ENCODE peak calls at places on chromosome 6, in nine cellular contexts. One of them, this sample, is unnamed.
A peak's percentile ranks its signal among the peaks of the same experiment; 100 is the strongest.

GRCh38 chr6:114879719-114880118 is 536.9 kb upstream of the HS3ST5 start:
- DNase-seq in fibroblast of mammary gland: no peak
- DNase-seq in MM.1S: no peak
- DNase-seq in uterus: no peak
- DNase-seq in IMR-90: no peak
- DNase-seq in AG04450: no peak
- DNase-seq in tibial artery: no peak
- DNase-seq in GM23338: no peak
- DNase-seq in left lung: no peak
- DNase-seq in this sample: no peak

GRCh38 chr6:168217880-168218537 is 101.6 kb downstream of the DACT2 start:
- DNase-seq in fibroblast of mammary gland: no peak
- DNase-seq in MM.1S: no peak
- DNase-seq in uterus: no peak
- DNase-seq in IMR-90: no peak
- DNase-seq in AG04450: no peak
- DNase-seq in tibial artery: no peak
- DNase-seq in GM23338: no peak
- DNase-seq in left lung: no peak
- DNase-seq in this sample: no peak

GRCh38 chr6:21164768-21165326 is 428.7 kb upstream of the SOX4 start:
- DNase-seq in fibroblast of mammary gland: peak; percentile 22
- DNase-seq in MM.1S: peak; percentile 57
- DNase-seq in uterus: no peak
- DNase-seq in IMR-90: peak; percentile 52
- DNase-seq in AG04450: no peak
- DNase-seq in tibial artery: no peak
- DNase-seq in GM23338: no peak
- DNase-seq in left lung: no peak
- DNase-seq in this sample: peak; percentile 28

GRCh38 chr6:130000526-130001228 is 17.7 kb upstream of the L3MBTL3 start:
- DNase-seq in fibroblast of mammary gland: no peak
- DNase-seq in MM.1S: no peak
- DNase-seq in uterus: no peak
- DNase-seq in IMR-90: no peak
- DNase-seq in AG04450: no peak
- DNase-seq in tibial artery: no peak
- DNase-seq in GM23338: no peak
- DNase-seq in left lung: no peak
- DNase-seq in this sample: no peak

GRCh38 chr6:169990095-169991030 is 238.9 kb downstream of the ERMARD start:
- DNase-seq in fibroblast of mammary gland: no peak
- DNase-seq in MM.1S: no peak
- DNase-seq in uterus: no peak
- DNase-seq in IMR-90: no peak
- DNase-seq in AG04450: no peak
- DNase-seq in tibial artery: peak; percentile 38
- DNase-seq in GM23338: no peak
- DNase-seq in left lung: no peak
- DNase-seq in this sample: peak; percentile 58

GRCh38 chr6:33772902-33773472 is 15.9 kb downstream of the LEMD2 start:
- DNase-seq in fibroblast of mammary gland: no peak
- DNase-seq in MM.1S: no peak
- DNase-seq in uterus: no peak
- DNase-seq in IMR-90: no peak
- DNase-seq in AG04450: no peak
- DNase-seq in tibial artery: no peak
- DNase-seq in GM23338: no peak
- DNase-seq in left lung: peak; percentile 39
- DNase-seq in this sample: no peak

GRCh38 chr6:32790306-32790705 is 26.5 kb downstream of the HLA-DOB start:
- DNase-seq in fibroblast of mammary gland: no peak
- DNase-seq in MM.1S: no peak
- DNase-seq in uterus: no peak
- DNase-seq in IMR-90: no peak
- DNase-seq in AG04450: no peak
- DNase-seq in tibial artery: no peak
- DNase-seq in GM23338: no peak
- DNase-seq in left lung: no peak
- DNase-seq in this sample: no peak

GRCh38 chr6:63677282-63677681 is 41.7 kb downstream of the PHF3 start:
- DNase-seq in fibroblast of mammary gland: peak; percentile 75
- DNase-seq in MM.1S: no peak
- DNase-seq in uterus: no peak
- DNase-seq in IMR-90: no peak
- DNase-seq in AG04450: no peak
- DNase-seq in tibial artery: no peak
- DNase-seq in GM23338: no peak
- DNase-seq in left lung: no peak
- DNase-seq in this sample: no peak

GRCh38 chr6:106739387-106739786 is 110.0 kb downstream of the QRSL1 start:
- DNase-seq in fibroblast of mammary gland: no peak
- DNase-seq in MM.1S: no peak
- DNase-seq in uterus: no peak
- DNase-seq in IMR-90: no peak
- DNase-seq in AG04450: no peak
- DNase-seq in tibial artery: peak; percentile 63
- DNase-seq in GM23338: no peak
- DNase-seq in left lung: no peak
- DNase-seq in this sample: no peak

GRCh38 chr6:38307730-38308129 is 332.0 kb downstream of the BTBD9 start:
- DNase-seq in fibroblast of mammary gland: peak; percentile 9
- DNase-seq in MM.1S: no peak
- DNase-seq in uterus: no peak
- DNase-seq in IMR-90: no peak
- DNase-seq in AG04450: no peak
- DNase-seq in tibial artery: no peak
- DNase-seq in GM23338: no peak
- DNase-seq in left lung: no peak
- DNase-seq in this sample: peak; percentile 33

DNA sequence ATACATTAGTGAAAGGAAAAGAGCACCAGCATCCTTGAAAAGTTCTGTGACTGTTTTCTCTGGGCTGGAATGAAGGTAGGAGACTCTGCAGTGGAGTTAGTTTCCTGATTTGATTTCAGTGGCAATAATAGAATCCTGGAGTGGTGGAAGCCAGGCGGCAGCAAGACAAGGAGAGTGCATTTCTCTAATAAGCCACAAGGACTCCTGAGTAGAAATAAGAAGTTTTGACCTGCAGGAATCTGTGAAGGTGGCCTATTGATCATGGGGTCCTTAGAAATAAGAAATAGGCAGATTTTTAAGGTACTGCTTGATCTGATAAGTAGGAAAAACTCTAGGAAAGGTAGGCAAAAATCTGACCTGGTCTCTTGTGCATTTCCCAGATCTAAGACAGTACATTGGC is 68.4 kb upstream of the ELOVL5 start:
- DNase-seq in fibroblast of mammary gland: no peak
- DNase-seq in MM.1S: no peak
- DNase-seq in uterus: no peak
- DNase-seq in IMR-90: no peak
- DNase-seq in AG04450: no peak
- DNase-seq in tibial artery: no peak
- DNase-seq in GM23338: peak; percentile 36
- DNase-seq in left lung: no peak
- DNase-seq in this sample: no peak
- TF ChIP-seq CTCF in fibroblast of mammary gland: no peak
- TF ChIP-seq CTCF in MM.1S: no peak
- TF ChIP-seq CTCF in uterus: no peak
- TF ChIP-seq CTCF in IMR-90: no peak
- TF ChIP-seq CTCF in AG04450: no peak
- TF ChIP-seq CTCF in tibial artery: no peak
- TF ChIP-seq CTCF in GM23338: peak; percentile 18
- TF ChIP-seq CTCF in left lung: no peak
- TF ChIP-seq CTCF in this sample: no peak

DNA sequence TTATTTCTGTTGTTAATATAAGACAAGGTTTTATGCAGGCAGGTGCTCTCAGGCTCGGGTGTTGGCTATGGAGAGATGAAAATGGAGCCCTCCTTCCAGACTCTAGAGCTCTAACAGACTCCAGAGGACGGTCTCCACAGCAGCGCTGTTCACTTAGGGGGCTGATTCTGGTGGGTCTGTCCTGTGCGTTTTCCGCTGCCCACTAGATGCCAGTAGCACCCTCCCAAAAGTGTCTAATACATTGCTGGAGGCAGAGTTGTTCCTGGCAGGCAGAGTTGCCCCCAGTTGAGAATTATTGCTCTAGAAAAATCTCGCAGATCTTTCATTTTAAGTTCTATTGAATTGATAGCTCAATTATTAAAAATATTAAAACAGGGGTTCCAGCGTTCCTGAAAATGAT is 109.9 kb downstream of the MAP3K4 start:
- DNase-seq in fibroblast of mammary gland: no peak
- DNase-seq in MM.1S: no peak
- DNase-seq in uterus: no peak
- DNase-seq in IMR-90: peak; percentile 17
- DNase-seq in AG04450: no peak
- DNase-seq in tibial artery: no peak
- DNase-seq in GM23338: peak; percentile 31
- DNase-seq in left lung: no peak
- DNase-seq in this sample: no peak
- TF ChIP-seq CTCF in fibroblast of mammary gland: peak; percentile 17
- TF ChIP-seq CTCF in MM.1S: no peak
- TF ChIP-seq CTCF in uterus: no peak
- TF ChIP-seq CTCF in IMR-90: peak; percentile 40
- TF ChIP-seq CTCF in AG04450: peak; percentile 39
- TF ChIP-seq CTCF in tibial artery: no peak
- TF ChIP-seq CTCF in GM23338: peak; percentile 39
- TF ChIP-seq CTCF in left lung: no peak
- TF ChIP-seq CTCF in this sample: peak; percentile 3

DNA sequence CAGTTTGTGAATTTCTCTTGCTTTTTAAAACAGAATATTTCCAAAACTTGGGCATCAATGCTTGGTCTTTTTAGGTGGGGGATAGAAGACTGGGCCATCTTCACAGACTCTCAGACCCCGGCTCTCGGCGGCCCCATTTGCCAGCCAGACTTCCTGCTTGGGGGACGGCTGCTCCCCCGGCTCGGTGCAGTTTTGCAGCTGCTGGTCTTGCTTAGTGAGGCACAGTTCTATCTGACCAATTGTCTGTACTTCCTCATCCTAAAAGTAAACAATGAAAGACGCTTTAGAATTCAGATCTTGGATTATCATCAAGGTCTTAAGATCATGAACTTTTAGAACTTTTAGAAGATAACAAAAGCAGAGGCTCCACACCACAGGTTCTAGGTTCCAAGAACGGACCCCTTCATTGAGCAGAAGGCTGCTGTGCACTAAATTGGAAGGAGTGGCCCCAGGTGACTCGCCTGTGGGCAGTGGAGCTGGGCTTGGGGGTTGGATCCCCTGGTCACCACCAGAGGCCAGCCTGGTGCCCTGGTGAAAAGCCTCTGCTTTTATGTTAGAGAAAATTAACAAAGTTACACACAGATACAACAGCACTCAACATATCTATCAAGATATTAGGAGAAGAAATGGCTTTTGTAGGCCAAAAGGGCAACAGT is 26.7 kb downstream of the RNASET2 start:
- DNase-seq in fibroblast of mammary gland: no peak
- DNase-seq in MM.1S: no peak
- DNase-seq in uterus: no peak
- DNase-seq in IMR-90: no peak
- DNase-seq in AG04450: no peak
- DNase-seq in tibial artery: no peak
- DNase-seq in GM23338: no peak
- DNase-seq in left lung: no peak
- DNase-seq in this sample: peak; percentile 30
- TF ChIP-seq CTCF in fibroblast of mammary gland: no peak
- TF ChIP-seq CTCF in MM.1S: no peak
- TF ChIP-seq CTCF in uterus: no peak
- TF ChIP-seq CTCF in IMR-90: no peak
- TF ChIP-seq CTCF in AG04450: no peak
- TF ChIP-seq CTCF in tibial artery: no peak
- TF ChIP-seq CTCF in GM23338: no peak
- TF ChIP-seq CTCF in left lung: no peak
- TF ChIP-seq CTCF in this sample: peak; percentile 17

DNA sequence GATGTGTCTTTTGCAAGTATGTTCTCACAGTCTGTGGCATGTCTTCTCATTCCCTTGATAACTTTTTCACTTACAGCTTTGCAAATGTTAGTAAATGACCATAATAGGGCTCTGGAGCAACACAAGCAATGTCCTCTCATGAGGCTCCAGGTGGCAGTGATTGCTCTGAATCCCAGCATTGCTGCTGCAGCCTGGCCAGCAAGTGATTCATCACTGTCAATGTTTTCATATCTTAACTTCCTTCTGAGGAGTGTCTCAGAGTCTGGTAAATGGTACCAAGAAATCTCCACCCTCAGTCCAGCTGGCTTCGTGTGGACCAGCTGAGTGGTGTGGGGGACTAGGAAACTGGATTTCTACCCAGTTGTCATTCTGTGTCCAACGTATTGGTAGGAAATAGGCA is 139.6 kb downstream of the MYLK4 start:
- DNase-seq in fibroblast of mammary gland: no peak
- DNase-seq in MM.1S: no peak
- DNase-seq in uterus: no peak
- DNase-seq in IMR-90: no peak
- DNase-seq in AG04450: no peak
- DNase-seq in tibial artery: no peak
- DNase-seq in GM23338: no peak
- DNase-seq in left lung: no peak
- DNase-seq in this sample: no peak
- TF ChIP-seq CTCF in fibroblast of mammary gland: no peak
- TF ChIP-seq CTCF in MM.1S: no peak
- TF ChIP-seq CTCF in uterus: no peak
- TF ChIP-seq CTCF in IMR-90: no peak
- TF ChIP-seq CTCF in AG04450: no peak
- TF ChIP-seq CTCF in tibial artery: no peak
- TF ChIP-seq CTCF in GM23338: no peak
- TF ChIP-seq CTCF in left lung: no peak
- TF ChIP-seq CTCF in this sample: no peak

GRCh38 chr6:12289655-12290489 is at the start of gene EDN1:
- DNase-seq in fibroblast of mammary gland: peak; percentile 71
- DNase-seq in MM.1S: peak; percentile 75
- DNase-seq in uterus: peak; percentile 50
- DNase-seq in IMR-90: peak; percentile 84
- DNase-seq in AG04450: peak; percentile 50
- DNase-seq in tibial artery: peak; percentile 77
- DNase-seq in GM23338: peak; percentile 94
- DNase-seq in left lung: peak; percentile 96
- DNase-seq in this sample: peak; percentile 76
- TF ChIP-seq CTCF in fibroblast of mammary gland: peak; percentile 40
- TF ChIP-seq CTCF in MM.1S: peak; percentile 48
- TF ChIP-seq CTCF in uterus: no peak
- TF ChIP-seq CTCF in IMR-90: peak; percentile 45
- TF ChIP-seq CTCF in AG04450: peak; percentile 70
- TF ChIP-seq CTCF in tibial artery: peak; percentile 59
- TF ChIP-seq CTCF in GM23338: peak; percentile 19
- TF ChIP-seq CTCF in left lung: peak; percentile 8
- TF ChIP-seq CTCF in this sample: peak; percentile 69

GRCh38 chr6:166772518-166772917 is 145.5 kb upstream of the RPS6KA2 start:
- DNase-seq in fibroblast of mammary gland: no peak
- DNase-seq in MM.1S: no peak
- DNase-seq in uterus: no peak
- DNase-seq in IMR-90: no peak
- DNase-seq in AG04450: no peak
- DNase-seq in tibial artery: no peak
- DNase-seq in GM23338: peak; percentile 69
- DNase-seq in left lung: no peak
- DNase-seq in this sample: no peak
- TF ChIP-seq CTCF in fibroblast of mammary gland: peak; percentile 18
- TF ChIP-seq CTCF in MM.1S: no peak
- TF ChIP-seq CTCF in uterus: no peak
- TF ChIP-seq CTCF in IMR-90: no peak
- TF ChIP-seq CTCF in AG04450: peak; percentile 2
- TF ChIP-seq CTCF in tibial artery: no peak
- TF ChIP-seq CTCF in GM23338: peak; percentile 53
- TF ChIP-seq CTCF in left lung: no peak
- TF ChIP-seq CTCF in this sample: no peak

GRCh38 chr6:152748843-152749242 is 1.8 kb upstream of the VIP start:
- DNase-seq in fibroblast of mammary gland: peak; percentile 29
- DNase-seq in MM.1S: peak; percentile 11
- DNase-seq in uterus: no peak
- DNase-seq in IMR-90: peak; percentile 33
- DNase-seq in AG04450: no peak
- DNase-seq in tibial artery: no peak
- DNase-seq in GM23338: peak; percentile 44
- DNase-seq in left lung: no peak
- DNase-seq in this sample: no peak
- TF ChIP-seq CTCF in fibroblast of mammary gland: peak; percentile 22
- TF ChIP-seq CTCF in MM.1S: no peak
- TF ChIP-seq CTCF in uterus: no peak
- TF ChIP-seq CTCF in IMR-90: peak; percentile 50
- TF ChIP-seq CTCF in AG04450: peak; percentile 30
- TF ChIP-seq CTCF in tibial artery: no peak
- TF ChIP-seq CTCF in GM23338: peak; percentile 49
- TF ChIP-seq CTCF in left lung: no peak
- TF ChIP-seq CTCF in this sample: no peak

This sample was measured in GM13976.